ENCODE peak calls at places on chromosomes 4 and X, in nine cellular contexts. One of them, this sample, is unnamed.
A peak's percentile ranks its signal among the peaks of the same experiment; 100 is the strongest.

GRCh38 chrX:155148724-155149537 is 67.3 kb upstream of the VBP1 start:
- DNase-seq in ovary: peak; percentile 22
- DNase-seq in upper lobe of left lung: no peak
- DNase-seq in HCT116: no peak
- DNase-seq in A673: peak; percentile 31
- DNase-seq in astrocyte: no peak
- DNase-seq in psoas muscle: no peak
- DNase-seq in endothelial cell of umbilical vein: peak; percentile 20
- DNase-seq in HepG2: peak; percentile 15
- DNase-seq in this sample: no peak

GRCh38 chr4:153154010-153154975 is 50.0 kb upstream of the TRIM2 start:
- DNase-seq in HepG2: no peak
- DNase-seq in psoas muscle: no peak
- DNase-seq in endothelial cell of umbilical vein: peak; percentile 57
- DNase-seq in astrocyte: peak; percentile 37
- DNase-seq in ovary: no peak
- DNase-seq in HCT116: no peak
- DNase-seq in A673: peak; percentile 79
- DNase-seq in upper lobe of left lung: no peak
- DNase-seq in this sample: no peak

GRCh38 chr4:10160280-10160856 is 43.8 kb upstream of the WDR1 start:
- DNase-seq in astrocyte: no peak
- DNase-seq in HepG2: peak; percentile 18
- DNase-seq in endothelial cell of umbilical vein: peak; percentile 34
- DNase-seq in psoas muscle: no peak
- DNase-seq in A673: no peak
- DNase-seq in upper lobe of left lung: no peak
- DNase-seq in ovary: no peak
- DNase-seq in HCT116: peak; percentile 31
- DNase-seq in this sample: no peak

GRCh38 chr4:6225469-6225868 is 25.1 kb upstream of the JAKMIP1 start:
- DNase-seq in ovary: no peak
- DNase-seq in A673: peak; percentile 46
- DNase-seq in HCT116: no peak
- DNase-seq in endothelial cell of umbilical vein: peak; percentile 11
- DNase-seq in psoas muscle: no peak
- DNase-seq in HepG2: no peak
- DNase-seq in astrocyte: peak; percentile 9
- DNase-seq in upper lobe of left lung: no peak
- DNase-seq in this sample: peak; percentile 59

GRCh38 chr4:20137176-20137575 is 114.5 kb upstream of the SLIT2 start:
- DNase-seq in astrocyte: peak; percentile 30
- DNase-seq in endothelial cell of umbilical vein: no peak
- DNase-seq in upper lobe of left lung: no peak
- DNase-seq in HCT116: no peak
- DNase-seq in HepG2: no peak
- DNase-seq in ovary: no peak
- DNase-seq in A673: peak; percentile 3
- DNase-seq in psoas muscle: no peak
- DNase-seq in this sample: no peak

GRCh38 chrX:119871245-119871598 is 311 bp downstream of the RNF113A start:
- DNase-seq in psoas muscle: no peak
- DNase-seq in astrocyte: no peak
- DNase-seq in ovary: peak; percentile 20
- DNase-seq in HCT116: no peak
- DNase-seq in endothelial cell of umbilical vein: no peak
- DNase-seq in upper lobe of left lung: no peak
- DNase-seq in A673: peak; percentile 10
- DNase-seq in HepG2: no peak
- DNase-seq in this sample: no peak

GRCh38 chrX:70755850-70756249 is 152.7 kb downstream of the TEX11 start:
- DNase-seq in endothelial cell of umbilical vein: no peak
- DNase-seq in A673: no peak
- DNase-seq in HCT116: no peak
- DNase-seq in psoas muscle: no peak
- DNase-seq in astrocyte: no peak
- DNase-seq in HepG2: no peak
- DNase-seq in upper lobe of left lung: peak; percentile 13
- DNase-seq in ovary: no peak
- DNase-seq in this sample: no peak

GRCh38 chr4:4921077-4921476 is 61.6 kb downstream of the MSX1 start:
- DNase-seq in upper lobe of left lung: no peak
- DNase-seq in HepG2: no peak
- DNase-seq in A673: no peak
- DNase-seq in HCT116: no peak
- DNase-seq in psoas muscle: no peak
- DNase-seq in endothelial cell of umbilical vein: no peak
- DNase-seq in ovary: no peak
- DNase-seq in astrocyte: no peak
- DNase-seq in this sample: no peak

GRCh38 chr4:44740201-44740600 is 13.8 kb upstream of the GNPDA2 start:
- DNase-seq in upper lobe of left lung: no peak
- DNase-seq in HCT116: no peak
- DNase-seq in psoas muscle: no peak
- DNase-seq in A673: no peak
- DNase-seq in ovary: no peak
- DNase-seq in astrocyte: no peak
- DNase-seq in endothelial cell of umbilical vein: no peak
- DNase-seq in HepG2: no peak
- DNase-seq in this sample: no peak

GRCh38 chr4:186486172-186486571 is 69.2 kb downstream of the MTNR1A start:
- DNase-seq in endothelial cell of umbilical vein: no peak
- DNase-seq in astrocyte: peak; percentile 48
- DNase-seq in HCT116: no peak
- DNase-seq in ovary: no peak
- DNase-seq in psoas muscle: no peak
- DNase-seq in upper lobe of left lung: peak; percentile 66
- DNase-seq in A673: no peak
- DNase-seq in HepG2: no peak
- DNase-seq in this sample: no peak

GRCh38 chr4:138892483-138893386 is 122.8 kb upstream of the NOCT start:
- DNase-seq in astrocyte: peak; percentile 54
- DNase-seq in psoas muscle: no peak
- DNase-seq in endothelial cell of umbilical vein: no peak
- DNase-seq in upper lobe of left lung: peak; percentile 13
- DNase-seq in A673: no peak
- DNase-seq in HepG2: no peak
- DNase-seq in ovary: no peak
- DNase-seq in HCT116: no peak
- DNase-seq in this sample: no peak

GRCh38 chrX:38806054-38806389 is 4.8 kb downstream of the MID1IP1 start:
- DNase-seq in HepG2: no peak
- DNase-seq in psoas muscle: no peak
- DNase-seq in ovary: no peak
- DNase-seq in HCT116: no peak
- DNase-seq in A673: no peak
- DNase-seq in endothelial cell of umbilical vein: no peak
- DNase-seq in upper lobe of left lung: no peak
- DNase-seq in astrocyte: no peak
- DNase-seq in this sample: no peak

GRCh38 chrX:153519569-153520285 is 2.3 kb downstream of the ATP2B3 start:
- DNase-seq in upper lobe of left lung: no peak
- DNase-seq in A673: no peak
- DNase-seq in ovary: no peak
- DNase-seq in astrocyte: no peak
- DNase-seq in endothelial cell of umbilical vein: no peak
- DNase-seq in HCT116: no peak
- DNase-seq in psoas muscle: no peak
- DNase-seq in HepG2: no peak
- DNase-seq in this sample: no peak

DNA sequence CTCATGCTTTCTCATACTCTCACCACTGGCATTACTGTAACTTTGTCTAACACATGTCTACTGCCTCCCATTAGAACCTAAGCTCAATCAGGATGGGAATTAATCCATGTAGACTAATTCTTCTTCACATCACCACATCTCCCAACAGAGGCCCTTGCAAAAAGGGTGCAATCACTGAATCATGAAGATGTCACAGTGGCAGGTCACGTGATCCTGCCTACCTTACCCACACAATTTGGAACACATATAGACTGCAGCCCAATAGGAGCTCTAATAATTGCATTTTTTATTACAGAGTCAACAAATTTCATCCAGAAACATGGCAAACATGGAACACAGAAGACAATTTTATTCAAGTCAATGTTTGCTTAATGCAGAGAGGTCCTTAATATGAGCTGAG is 146.6 kb downstream of the NR3C2 start:
- DNase-seq in endothelial cell of umbilical vein: no peak
- DNase-seq in A673: no peak
- DNase-seq in psoas muscle: no peak
- DNase-seq in ovary: no peak
- DNase-seq in astrocyte: no peak
- DNase-seq in HepG2: no peak
- DNase-seq in HCT116: no peak
- DNase-seq in upper lobe of left lung: no peak
- DNase-seq in this sample: no peak
- H3K36me3 ChIP-seq in endothelial cell of umbilical vein: no peaks in the 10 kb centered on the region
- H3K36me3 ChIP-seq in A673: no peaks in the 10 kb centered on the region
- H3K36me3 ChIP-seq in psoas muscle: no peaks in the 10 kb centered on the region
- H3K36me3 ChIP-seq in ovary: no peaks in the 10 kb centered on the region
- H3K36me3 ChIP-seq in astrocyte: no peaks in the 10 kb centered on the region
- H3K36me3 ChIP-seq in HepG2: no peaks in the 10 kb centered on the region
- H3K36me3 ChIP-seq in HCT116: no peaks in the 10 kb centered on the region
- H3K36me3 ChIP-seq in upper lobe of left lung: no peaks in the 10 kb centered on the region
- H3K36me3 ChIP-seq in this sample: no peaks in the 10 kb centered on the region

DNA sequence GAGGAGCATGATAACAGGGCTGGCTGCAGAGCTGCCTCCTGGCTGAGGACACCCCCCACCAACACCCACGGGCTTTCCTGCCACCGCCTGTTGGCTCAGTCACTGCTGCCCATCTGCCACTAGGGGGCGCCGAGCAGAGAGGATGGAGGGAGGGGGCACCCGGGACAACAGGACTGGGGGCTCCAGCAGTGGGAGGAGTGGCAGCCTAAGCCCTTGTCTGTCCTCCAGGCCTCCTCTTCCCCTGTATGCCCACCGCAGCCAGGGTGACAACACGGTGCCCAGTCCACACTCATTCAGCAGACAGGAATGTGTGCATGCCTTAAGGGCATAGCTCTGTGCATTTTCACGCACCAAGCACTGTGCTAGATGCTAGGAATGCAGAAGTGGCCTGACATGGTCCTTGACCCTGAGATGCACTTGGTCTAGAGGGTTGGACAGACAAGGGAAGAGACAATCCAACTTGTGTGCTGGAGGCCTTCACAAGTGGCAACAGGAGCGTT is 149.9 kb downstream of the AMMECR1 start:
- DNase-seq in psoas muscle: peak; percentile 60
- DNase-seq in upper lobe of left lung: peak; percentile 24
- DNase-seq in HCT116: no peak
- DNase-seq in A673: peak; percentile 61
- DNase-seq in ovary: no peak
- DNase-seq in endothelial cell of umbilical vein: no peak
- DNase-seq in HepG2: no peak
- DNase-seq in astrocyte: peak; percentile 35
- DNase-seq in this sample: no peak
- TF ChIP-seq CTCF in psoas muscle: peak; percentile 35
- TF ChIP-seq CTCF in upper lobe of left lung: peak; percentile 54
- TF ChIP-seq CTCF in HCT116: peak; percentile 24
- TF ChIP-seq CTCF in A673: peak; percentile 91
- TF ChIP-seq CTCF in ovary: no peak
- TF ChIP-seq CTCF in endothelial cell of umbilical vein: peak; percentile 48
- TF ChIP-seq CTCF in HepG2: peak; percentile 75
- TF ChIP-seq CTCF in astrocyte: peak; percentile 27
- TF ChIP-seq CTCF in this sample: peak; percentile 39

GRCh38 chr4:81607947-81608346 is 136.2 kb upstream of the RASGEF1B start:
- DNase-seq in A673: no peak
- DNase-seq in ovary: no peak
- DNase-seq in HCT116: no peak
- DNase-seq in endothelial cell of umbilical vein: no peak
- DNase-seq in HepG2: no peak
- DNase-seq in astrocyte: no peak
- DNase-seq in psoas muscle: no peak
- DNase-seq in upper lobe of left lung: no peak
- DNase-seq in this sample: no peak
- H3K4me1 ChIP-seq in A673: no peaks in the 10 kb centered on the region
- H3K4me1 ChIP-seq in ovary: peaks cover 3% of the 10 kb centered on the region
- H3K4me1 ChIP-seq in HCT116: no peaks in the 10 kb centered on the region
- H3K4me1 ChIP-seq in endothelial cell of umbilical vein: no peaks in the 10 kb centered on the region
- H3K4me1 ChIP-seq in HepG2: no peaks in the 10 kb centered on the region
- H3K4me1 ChIP-seq in astrocyte: no peaks in the 10 kb centered on the region
- H3K4me1 ChIP-seq in psoas muscle: no peaks in the 10 kb centered on the region
- H3K4me1 ChIP-seq in upper lobe of left lung: no peaks in the 10 kb centered on the region
- H3K4me1 ChIP-seq in this sample: no peaks in the 10 kb centered on the region

DNA sequence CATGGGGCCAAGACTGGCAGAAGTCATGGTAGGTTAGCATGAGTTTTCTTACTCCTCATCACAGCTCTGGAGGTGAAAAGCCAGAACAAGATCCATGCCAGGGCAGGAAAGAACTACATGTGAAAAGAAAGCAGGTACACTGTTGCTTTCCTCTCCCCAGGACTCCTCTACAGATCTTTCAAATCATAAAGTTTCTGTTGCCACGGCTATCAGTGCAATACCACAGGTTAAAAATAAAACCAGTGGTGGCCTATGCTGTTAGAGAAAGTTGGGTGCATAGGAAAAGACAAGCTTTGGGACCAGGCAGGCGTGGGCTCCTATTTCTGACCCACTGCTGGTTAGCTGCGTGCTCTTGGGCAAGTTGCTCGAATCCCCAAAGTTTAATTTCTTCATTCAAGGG is 81.4 kb downstream of the SH3RF1 start:
- DNase-seq in HCT116: no peak
- DNase-seq in psoas muscle: no peak
- DNase-seq in astrocyte: no peak
- DNase-seq in HepG2: no peak
- DNase-seq in upper lobe of left lung: no peak
- DNase-seq in A673: no peak
- DNase-seq in endothelial cell of umbilical vein: no peak
- DNase-seq in ovary: no peak
- DNase-seq in this sample: no peak
- H3K36me3 ChIP-seq in HCT116: no peaks in the 10 kb centered on the region
- H3K36me3 ChIP-seq in psoas muscle: no peaks in the 10 kb centered on the region
- H3K36me3 ChIP-seq in astrocyte: no peaks in the 10 kb centered on the region
- H3K36me3 ChIP-seq in HepG2: no peaks in the 10 kb centered on the region
- H3K36me3 ChIP-seq in upper lobe of left lung: no peaks in the 10 kb centered on the region
- H3K36me3 ChIP-seq in A673: no peaks in the 10 kb centered on the region
- H3K36me3 ChIP-seq in endothelial cell of umbilical vein: peaks cover 2% of the 10 kb centered on the region
- H3K36me3 ChIP-seq in ovary: no peaks in the 10 kb centered on the region
- H3K36me3 ChIP-seq in this sample: no peaks in the 10 kb centered on the region

GRCh38 chr4:26860157-26860921 is at the start of gene STIM2:
- DNase-seq in HepG2: peak; percentile 93
- DNase-seq in A673: peak; percentile 99
- DNase-seq in upper lobe of left lung: peak; percentile 100
- DNase-seq in HCT116: peak; percentile 93
- DNase-seq in astrocyte: peak; percentile 88
- DNase-seq in ovary: peak; percentile 97
- DNase-seq in endothelial cell of umbilical vein: peak; percentile 99
- DNase-seq in psoas muscle: peak; percentile 98
- DNase-seq in this sample: peak; percentile 98
- TF ChIP-seq CTCF in HepG2: peak; percentile 80
- TF ChIP-seq CTCF in A673: peak; percentile 61
- TF ChIP-seq CTCF in upper lobe of left lung: peak; percentile 48
- TF ChIP-seq CTCF in HCT116: no peak
- TF ChIP-seq CTCF in astrocyte: peak; percentile 4
- TF ChIP-seq CTCF in ovary: peak; percentile 61
- TF ChIP-seq CTCF in endothelial cell of umbilical vein: peak; percentile 45
- TF ChIP-seq CTCF in psoas muscle: no peak
- TF ChIP-seq CTCF in this sample: peak; percentile 43

GRCh38 chr4:11632488-11632887 is 203.8 kb upstream of the HS3ST1 start:
- DNase-seq in psoas muscle: no peak
- DNase-seq in A673: no peak
- DNase-seq in upper lobe of left lung: no peak
- DNase-seq in HCT116: peak; percentile 95
- DNase-seq in ovary: no peak
- DNase-seq in endothelial cell of umbilical vein: no peak
- DNase-seq in HepG2: no peak
- DNase-seq in astrocyte: no peak
- DNase-seq in this sample: no peak
- H3K4me1 ChIP-seq in psoas muscle: no peaks in the 10 kb centered on the region
- H3K4me1 ChIP-seq in A673: no peaks in the 10 kb centered on the region
- H3K4me1 ChIP-seq in upper lobe of left lung: no peaks in the 10 kb centered on the region
- H3K4me1 ChIP-seq in HCT116: peaks cover 90% of the 10 kb centered on the region
- H3K4me1 ChIP-seq in ovary: no peaks in the 10 kb centered on the region
- H3K4me1 ChIP-seq in endothelial cell of umbilical vein: peaks cover 4% of the 10 kb centered on the region
- H3K4me1 ChIP-seq in HepG2: no peaks in the 10 kb centered on the region
- H3K4me1 ChIP-seq in astrocyte: peaks cover 16% of the 10 kb centered on the region
- H3K4me1 ChIP-seq in this sample: peaks cover 16% of the 10 kb centered on the region

GRCh38 chr4:119536572-119537528 is 91.8 kb downstream of the PDE5A start:
- DNase-seq in HepG2: no peak
- DNase-seq in upper lobe of left lung: no peak
- DNase-seq in psoas muscle: no peak
- DNase-seq in ovary: no peak
- DNase-seq in astrocyte: peak; percentile 75
- DNase-seq in endothelial cell of umbilical vein: peak; percentile 3
- DNase-seq in HCT116: no peak
- DNase-seq in A673: no peak
- DNase-seq in this sample: no peak
- H3K36me3 ChIP-seq in HepG2: no peaks in the 10 kb centered on the region
- H3K36me3 ChIP-seq in upper lobe of left lung: no peaks in the 10 kb centered on the region
- H3K36me3 ChIP-seq in psoas muscle: peaks cover 62% of the 10 kb centered on the region
- H3K36me3 ChIP-seq in ovary: no peaks in the 10 kb centered on the region
- H3K36me3 ChIP-seq in astrocyte: peaks cover 13% of the 10 kb centered on the region
- H3K36me3 ChIP-seq in endothelial cell of umbilical vein: no peaks in the 10 kb centered on the region
- H3K36me3 ChIP-seq in HCT116: no peaks in the 10 kb centered on the region
- H3K36me3 ChIP-seq in A673: no peaks in the 10 kb centered on the region
- H3K36me3 ChIP-seq in this sample: no peaks in the 10 kb centered on the region

This sample was measured in Caco-2.